ENCODE peak calls at places on chromosomes 5 and 9, in four cellular contexts. Q, T, A and S are unnamed samples.

GRCh38 chr9:134056483-134057310 is 11.1 kb downstream of the BRD3 start:
- DNase-seq in A (no peak), Q (no peak), T (no peak), S (no peak)

GRCh38 chr9:18605763-18606162 is 131.8 kb downstream of the ADAMTSL1 start:
- DNase-seq in A (no peak), Q (no peak), T (no peak), S (no peak)

GRCh38 chr9:128845186-128845931 is 15.8 kb upstream of the SPOUT1 start:
- DNase-seq in A (no peak), T (no peak), Q (no peak), S (no peak)

GRCh38 chr5:169577966-169578365 is 5.6 kb upstream of the SPDL1 start:
- DNase-seq in A (no peak), Q (no peak), T (no peak), S (no peak)

GRCh38 chr5:65121880-65122436 is 353.2 kb downstream of the CWC27 start:
- DNase-seq in T (no peak), A (no peak), Q (no peak), S (no peak)

GRCh38 chr5:95918421-95919006 is 43.1 kb downstream of the ELL2 start:
- DNase-seq in T (no peak), Q (no peak), A (no peak), S (no peak)

GRCh38 chr5:83711982-83712601 is 8.6 kb downstream of the HAPLN1 start:
- DNase-seq in T (peak; percentile 54), Q (no peak), A (no peak), S (no peak)

GRCh38 chr9:71245651-71246050 is 124.2 kb upstream of the TRPM3 start:
- DNase-seq in T (no peak), Q (no peak), A (no peak), S (no peak)

GRCh38 chr9:26292943-26293342 is 599.7 kb downstream of the CAAP1 start:
- DNase-seq in Q (no peak), A (no peak), T (no peak), S (no peak)

GRCh38 chr9:114592356-114592755 is 4.8 kb downstream of the ATP6V1G1 start:
- DNase-seq in A (peak; percentile 35), T (no peak), Q (peak; percentile 82), S (peak; percentile 56)

GRCh38 chr5:159155960-159156359 is 53.4 kb downstream of the RNF145 start:
- DNase-seq in T (no peak), A (no peak), Q (no peak), S (no peak)

GRCh38 chr9:84339951-84340350 is 607 bp downstream of the SLC28A3 start:
- DNase-seq in T (no peak), Q (no peak), A (no peak), S (no peak)

GRCh38 chr5:145982572-145983314 is 46.4 kb downstream of the SH3RF2 start:
- DNase-seq in A (no peak), Q (no peak), T (no peak), S (no peak)

GRCh38 chr5:122346897-122347581 is 35.0 kb downstream of the SNCAIP start:
- DNase-seq in T (no peak), A (no peak), Q (no peak), S (no peak)

GRCh38 chr5:8848997-8849585 is 696.8 kb downstream of the SEMA5A start:
- DNase-seq in Q (no peak), T (no peak), A (no peak), S (no peak)

GRCh38 chr5:33034777-33035176 is 323.7 kb downstream of the NPR3 start:
- DNase-seq in T (no peak), Q (no peak), A (no peak), S (no peak)

GRCh38 chr9:33081128-33081851 is 4.8 kb upstream of the SMU1 start:
- DNase-seq in T (peak; percentile 73), A (peak; percentile 49), Q (peak; percentile 93), S (peak; percentile 75)

GRCh38 chr5:119515192-119515591 is 62.9 kb downstream of the HSD17B4 start:
- DNase-seq in Q (no peak), A (no peak), T (no peak), S (no peak)

GRCh38 chr5:74166064-74166463 is 474.5 kb downstream of the ENC1 start:
- DNase-seq in T (no peak), Q (no peak), A (no peak), S (no peak)

GRCh38 chr5:53934126-53934856 is 373.9 kb downstream of the NDUFS4 start:
- DNase-seq in Q (no peak), A (no peak), T (no peak), S (no peak)

GRCh38 chr9:108687360-108687981 is 168.3 kb downstream of the ACTL7B start:
- DNase-seq in Q (peak; percentile 36), T (no peak), A (no peak), S (no peak)

GRCh38 chr9:120885968-120886367 is 9.0 kb upstream of the PHF19 start:
- DNase-seq in Q (no peak), T (no peak), A (no peak), S (no peak)

GRCh38 chr9:129141066-129142041 is 30.1 kb downstream of the PTPA start:
- DNase-seq in A (no peak), T (no peak), Q (peak; percentile 92), S (no peak)

GRCh38 chr9:106920701-106921283 is 57.8 kb downstream of the ZNF462 start:
- DNase-seq in Q (no peak), A (no peak), T (peak; percentile 75), S (no peak)

GRCh38 chr5:154830219-154830595 is 20.2 kb downstream of the FAXDC2 start:
- DNase-seq in Q (no peak), A (no peak), T (no peak), S (no peak)

GRCh38 chr9:4662989-4663792 is 1.1 kb downstream of the PLPP6 start:
- DNase-seq in A (no peak), T (no peak), Q (peak; percentile 88), S (no peak)

GRCh38 chr9:122256206-122256605 is 8.4 kb downstream of the RBM18 start:
- DNase-seq in A (no peak), Q (no peak), T (no peak), S (no peak)

GRCh38 chr5:35857004-35857345 is 284 bp downstream of the IL7R start:
- DNase-seq in A (no peak), T (no peak), Q (no peak), S (no peak)

GRCh38 chr9:127263664-127264063 is 910 bp upstream of the GARNL3 start:
- DNase-seq in Q (no peak), T (no peak), A (no peak), S (no peak)

GRCh38 chr9:36877239-36877638 is 156.8 kb downstream of the PAX5 start:
- DNase-seq in A (no peak), T (no peak), Q (no peak), S (no peak)

GRCh38 chr5:136034976-136035375 is 6.2 kb downstream of the TGFBI start:
- DNase-seq in T (no peak), A (no peak), Q (peak; percentile 65), S (no peak)

GRCh38 chr9:97900738-97901565 is 21.3 kb downstream of the TRMO start:
- DNase-seq in T (peak; percentile 61), Q (no peak), A (no peak), S (no peak)

GRCh38 chr5:103929310-103930003 is 366.9 kb upstream of the NUDT12 start:
- DNase-seq in T (peak; percentile 25), Q (no peak), A (no peak), S (no peak)

GRCh38 chr5:14270212-14270702 is 127.1 kb downstream of the TRIO start:
- DNase-seq in A (no peak), T (peak; percentile 72), Q (no peak), S (no peak)

GRCh38 chr5:54644226-54644625 is 126.7 kb downstream of the SNX18 start:
- DNase-seq in A (no peak), Q (no peak), T (peak; percentile 45), S (no peak)